ENCODE peak calls at places on chromosome 17, in eight cellular contexts. F is sigmoid colon; I is psoas muscle; Q is K562; Y is activated CD4-positive, alpha-beta T cell treated with anti-CD3 and anti-CD28 coated beads, Interleukin-2, amount 10 ng/mL, durations not matched to agents 7 days and 5 days; U is AG20443; N is AG04450; O is left ventricle myocardium superior. Z is an unnamed sample.

GRCh38 chr17:27559506-27559931 is 71.5 kb upstream of the LGALS9 start:
- DNase-seq in O (peak), I (peak), F (no peak), U (peak), Y (no peak), Q (no peak), N (peak), Z (peak)

GRCh38 chr17:63446981-63447687 is 1.0 kb upstream of the CYB561 start:
- DNase-seq in Q (no peak), O (peak), I (no peak), N (no peak), Y (peak), F (no peak), U (no peak), Z (peak)

GRCh38 chr17:79045001-79045729 is 21.2 kb downstream of the C1QTNF1 start:
- DNase-seq in Q (no peak), Y (no peak), F (peak), U (peak), I (peak), O (peak), N (no peak), Z (no peak)

GRCh38 chr17:4110152-4110551 is 32.7 kb downstream of the ZZEF1 start:
- DNase-seq in U (peak), Q (no peak), Y (no peak), O (no peak), I (no peak), F (no peak), N (no peak), Z (no peak)

GRCh38 chr17:7137182-7137943 is 22.7 kb upstream of the ASGR2 start:
- DNase-seq in F (no peak), I (peak), U (no peak), Y (no peak), Q (no peak), N (no peak), O (peak), Z (no peak)

GRCh38 chr17:66627985-66628384 is 206.9 kb upstream of the CACNG5 start:
- DNase-seq in F (no peak), Q (no peak), O (no peak), N (no peak), U (peak), Y (no peak), I (no peak), Z (no peak)

GRCh38 chr17:79925242-79925957 is 86.2 kb upstream of the CBX4 start:
- DNase-seq in I (peak), N (no peak), F (no peak), O (peak), U (peak), Q (no peak), Y (no peak), Z (peak)

GRCh38 chr17:3751836-3752235 is 28.1 kb downstream of the HASPIN start:
- DNase-seq in U (no peak), F (no peak), Y (no peak), O (no peak), Q (no peak), N (no peak), I (no peak), Z (no peak)

GRCh38 chr17:74134991-74135390 is 68.5 kb upstream of the RPL38 start:
- DNase-seq in Y (no peak), I (no peak), Q (no peak), O (no peak), N (no peak), F (no peak), U (no peak), Z (no peak)

GRCh38 chr17:80662557-80662956 is 117.9 kb downstream of the RPTOR start:
- DNase-seq in Q (no peak), I (no peak), O (no peak), N (no peak), U (no peak), Y (no peak), F (no peak), Z (no peak)

GRCh38 chr17:21039839-21040575 is 2.8 kb downstream of the USP22 start:
- DNase-seq in N (no peak), U (peak), I (no peak), Y (peak), F (peak), O (no peak), Q (no peak), Z (peak)

GRCh38 chr17:19672009-19672837 is 23.7 kb downstream of the ALDH3A2 start:
- DNase-seq in N (no peak), Y (no peak), I (peak), F (no peak), Q (no peak), U (peak), O (peak), Z (peak)

GRCh38 chr17:45146616-45147101 is 1.6 kb upstream of the HEXIM1 start:
- DNase-seq in Y (no peak), N (no peak), U (no peak), O (no peak), F (peak), I (no peak), Q (no peak), Z (peak)

GRCh38 chr17:78159575-78160158 is 8.7 kb upstream of the SYNGR2 start:
- DNase-seq in Y (no peak), Q (no peak), I (no peak), O (no peak), U (peak), F (no peak), N (peak), Z (no peak)

GRCh38 chr17:64547354-64547753 is 40.6 kb downstream of the CEP95 start:
- DNase-seq in N (no peak), I (no peak), F (no peak), Y (no peak), U (no peak), Q (peak), O (no peak), Z (no peak)

GRCh38 chr17:82844796-82845162 is 5.0 kb upstream of the ZNF750 start:
- DNase-seq in Y (no peak), I (no peak), N (no peak), O (no peak), U (no peak), Q (no peak), F (no peak), Z (no peak)

GRCh38 chr17:39800540-39800939 is 62.8 kb downstream of the GRB7 start:
- DNase-seq in O (no peak), Q (no peak), N (no peak), U (no peak), F (no peak), I (no peak), Y (peak), Z (no peak)

GRCh38 chr17:39706383-39706782 is 6.5 kb downstream of the ERBB2 start:
- DNase-seq in Y (no peak), F (no peak), N (no peak), U (no peak), I (no peak), Q (no peak), O (no peak), Z (no peak)

GRCh38 chr17:41486316-41486715 is 3.4 kb downstream of the KRT36 start:
- DNase-seq in F (no peak), O (no peak), Y (no peak), I (no peak), N (no peak), Q (no peak), U (no peak), Z (no peak)

GRCh38 chr17:79420318-79421243 is 190.3 kb downstream of the RBFOX3 start:
- DNase-seq in Q (peak), O (no peak), F (no peak), I (no peak), Y (no peak), N (no peak), U (peak), Z (no peak)

GRCh38 chr17:812638-813204 is 30.6 kb downstream of the MRM3 start:
- DNase-seq in N (no peak), Q (no peak), Y (no peak), F (no peak), I (no peak), O (no peak), U (no peak), Z (no peak)

GRCh38 chr17:57360266-57360665 is 103.9 kb downstream of the MSI2 start:
- DNase-seq in U (no peak), N (no peak), Y (no peak), I (no peak), Q (no peak), F (no peak), O (no peak), Z (no peak)

GRCh38 chr17:37701424-37702020 is 43.3 kb downstream of the HNF1B start:
- DNase-seq in F (no peak), O (no peak), I (no peak), Y (peak), U (peak), N (no peak), Q (peak), Z (peak)

GRCh38 chr17:83132251-83133081 is 53.1 kb downstream of the METRNL start:
- DNase-seq in O (peak), U (no peak), N (no peak), Y (no peak), I (peak), Q (no peak), F (peak), Z (no peak)

GRCh38 chr17:27733771-27734170 is 66.6 kb downstream of the NOS2 start:
- DNase-seq in I (no peak), Y (no peak), O (no peak), U (no peak), F (no peak), N (no peak), Q (no peak), Z (no peak)

GRCh38 chr17:14305785-14306496 is 5.1 kb downstream of the HS3ST3B1 start:
- DNase-seq in N (no peak), Q (no peak), O (no peak), Y (no peak), F (no peak), U (no peak), I (no peak), Z (no peak)

Z was measured in colonic mucosa.